ENCODE peak calls at places on chromosomes 2 and 18, in eight cellular contexts. One of them, this sample, is unnamed. For H3K9me3, the result is how much of the 10 kb centered on the place peaks cover.

GRCh38 chr2:177396630-177397460 is 4.3 kb downstream of the AGPS start:
- DNase-seq in A549: peak
- DNase-seq in IMR-90: peak
- DNase-seq in suprapubic skin: no peak
- DNase-seq in ovary: no peak
- DNase-seq in body of pancreas: no peak
- DNase-seq in K562: no peak
- DNase-seq in GM12878: no peak
- DNase-seq in this sample: no peak

GRCh38 chr18:74944676-74945075 is 264.3 kb downstream of the PTGR3 start:
- DNase-seq in A549: peak
- DNase-seq in IMR-90: peak
- DNase-seq in suprapubic skin: no peak
- DNase-seq in ovary: no peak
- DNase-seq in body of pancreas: no peak
- DNase-seq in K562: no peak
- DNase-seq in GM12878: no peak
- DNase-seq in this sample: no peak

GRCh38 chr18:2970762-2971659 is 41.9 kb downstream of the LPIN2 start:
- DNase-seq in A549: no peak
- DNase-seq in IMR-90: peak
- DNase-seq in suprapubic skin: no peak
- DNase-seq in ovary: no peak
- DNase-seq in body of pancreas: no peak
- DNase-seq in K562: no peak
- DNase-seq in GM12878: no peak
- DNase-seq in this sample: no peak

GRCh38 chr2:24435391-24436316 is 55.4 kb upstream of the NCOA1 start:
- DNase-seq in A549: no peak
- DNase-seq in IMR-90: peak
- DNase-seq in suprapubic skin: peak
- DNase-seq in ovary: peak
- DNase-seq in body of pancreas: peak
- DNase-seq in K562: no peak
- DNase-seq in GM12878: no peak
- DNase-seq in this sample: peak

GRCh38 chr2:96485751-96486643 is 19.2 kb downstream of the NEURL3 start:
- DNase-seq in A549: no peak
- DNase-seq in IMR-90: peak
- DNase-seq in suprapubic skin: no peak
- DNase-seq in ovary: peak
- DNase-seq in body of pancreas: peak
- DNase-seq in K562: no peak
- DNase-seq in GM12878: peak
- DNase-seq in this sample: peak

GRCh38 chr2:110219496-110220192 is 7.3 kb upstream of the MTLN start:
- DNase-seq in A549: no peak
- DNase-seq in IMR-90: peak
- DNase-seq in suprapubic skin: no peak
- DNase-seq in ovary: no peak
- DNase-seq in body of pancreas: no peak
- DNase-seq in K562: no peak
- DNase-seq in GM12878: no peak
- DNase-seq in this sample: no peak

GRCh38 chr18:6614952-6615351 is 114.6 kb upstream of the ARHGAP28 start:
- DNase-seq in A549: no peak
- DNase-seq in IMR-90: no peak
- DNase-seq in suprapubic skin: no peak
- DNase-seq in ovary: no peak
- DNase-seq in body of pancreas: no peak
- DNase-seq in K562: no peak
- DNase-seq in GM12878: no peak
- DNase-seq in this sample: no peak

GRCh38 chr2:80326214-80326613 is 21.7 kb upstream of the LRRTM1 start:
- DNase-seq in A549: peak
- DNase-seq in IMR-90: peak
- DNase-seq in suprapubic skin: no peak
- DNase-seq in ovary: no peak
- DNase-seq in body of pancreas: no peak
- DNase-seq in K562: no peak
- DNase-seq in GM12878: peak
- DNase-seq in this sample: no peak

GRCh38 chr2:1227289-1227900 is 185.9 kb upstream of the TPO start:
- DNase-seq in A549: no peak
- DNase-seq in IMR-90: no peak
- DNase-seq in suprapubic skin: no peak
- DNase-seq in ovary: no peak
- DNase-seq in body of pancreas: no peak
- DNase-seq in K562: no peak
- DNase-seq in GM12878: no peak
- DNase-seq in this sample: no peak

GRCh38 chr2:54728669-54729120 is 5.2 kb downstream of the EML6 start:
- DNase-seq in A549: peak
- DNase-seq in IMR-90: peak
- DNase-seq in suprapubic skin: no peak
- DNase-seq in ovary: no peak
- DNase-seq in body of pancreas: no peak
- DNase-seq in K562: no peak
- DNase-seq in GM12878: no peak
- DNase-seq in this sample: no peak

GRCh38 chr2:134099273-134099672 is 154.6 kb upstream of the MGAT5 start:
- DNase-seq in A549: no peak
- DNase-seq in IMR-90: no peak
- DNase-seq in suprapubic skin: no peak
- DNase-seq in ovary: no peak
- DNase-seq in body of pancreas: no peak
- DNase-seq in K562: no peak
- DNase-seq in GM12878: no peak
- DNase-seq in this sample: no peak

GRCh38 chr18:14974576-14974975 is 226.6 kb downstream of the ANKRD30B start:
- DNase-seq in A549: no peak
- DNase-seq in IMR-90: no peak
- DNase-seq in suprapubic skin: no peak
- DNase-seq in ovary: no peak
- DNase-seq in body of pancreas: no peak
- DNase-seq in K562: no peak
- DNase-seq in GM12878: no peak
- DNase-seq in this sample: no peak

GRCh38 chr18:14974088-14974487 is 226.1 kb downstream of the ANKRD30B start:
- DNase-seq in A549: no peak
- DNase-seq in IMR-90: no peak
- DNase-seq in suprapubic skin: no peak
- DNase-seq in ovary: no peak
- DNase-seq in body of pancreas: no peak
- DNase-seq in K562: no peak
- DNase-seq in GM12878: no peak
- DNase-seq in this sample: no peak

GRCh38 chr18:14969507-14969906 is 221.5 kb downstream of the ANKRD30B start:
- DNase-seq in A549: no peak
- DNase-seq in IMR-90: no peak
- DNase-seq in suprapubic skin: no peak
- DNase-seq in ovary: no peak
- DNase-seq in body of pancreas: no peak
- DNase-seq in K562: no peak
- DNase-seq in GM12878: no peak
- DNase-seq in this sample: no peak

GRCh38 chr18:14970027-14970426 is 222.1 kb downstream of the ANKRD30B start:
- DNase-seq in A549: no peak
- DNase-seq in IMR-90: no peak
- DNase-seq in suprapubic skin: no peak
- DNase-seq in ovary: no peak
- DNase-seq in body of pancreas: no peak
- DNase-seq in K562: no peak
- DNase-seq in GM12878: no peak
- DNase-seq in this sample: no peak

GRCh38 chr18:14971461-14972185 is 223.7 kb downstream of the ANKRD30B start:
- DNase-seq in A549: no peak
- DNase-seq in IMR-90: no peak
- DNase-seq in suprapubic skin: no peak
- DNase-seq in ovary: no peak
- DNase-seq in body of pancreas: no peak
- DNase-seq in K562: no peak
- DNase-seq in GM12878: no peak
- DNase-seq in this sample: no peak
- H3K9me3 ChIP-seq in A549: under half
- H3K9me3 ChIP-seq in IMR-90: under half
- H3K9me3 ChIP-seq in suprapubic skin: under half
- H3K9me3 ChIP-seq in ovary: under half
- H3K9me3 ChIP-seq in body of pancreas: under half
- H3K9me3 ChIP-seq in K562: under half
- H3K9me3 ChIP-seq in GM12878: under half
- H3K9me3 ChIP-seq in this sample: under half

DNA sequence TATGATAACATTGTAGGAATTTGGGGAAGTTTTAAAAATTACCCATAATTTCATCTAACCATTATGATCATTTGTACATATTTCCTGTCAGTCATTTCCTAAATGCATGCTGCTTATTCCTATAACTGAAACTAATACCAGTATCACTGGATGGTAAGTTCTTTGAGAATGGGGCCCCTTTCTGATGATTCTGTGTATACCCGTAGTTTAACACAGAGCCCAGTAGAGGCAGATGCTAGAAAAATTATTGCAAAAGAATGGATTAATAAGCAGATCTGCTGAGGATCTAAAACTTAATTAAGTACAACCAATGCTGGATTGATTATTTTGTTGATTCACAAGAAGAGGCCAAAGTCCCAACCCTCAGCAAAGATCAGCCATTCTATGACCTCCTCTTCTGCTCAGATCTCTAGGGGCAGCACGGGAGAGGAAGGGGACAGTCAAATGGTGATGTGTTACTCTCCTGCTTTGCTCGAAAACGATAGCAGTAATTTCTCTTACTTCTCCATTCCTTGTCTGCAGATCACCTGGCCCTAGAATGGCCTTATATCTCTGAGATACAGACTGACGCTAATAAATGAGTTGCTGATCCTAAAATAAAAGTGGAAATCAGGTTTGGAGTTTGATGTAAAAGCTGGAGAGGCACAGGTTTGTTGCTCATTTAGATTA is 69.5 kb upstream of the PELI1 start:
- DNase-seq in A549: no peak
- DNase-seq in IMR-90: no peak
- DNase-seq in suprapubic skin: no peak
- DNase-seq in ovary: no peak
- DNase-seq in body of pancreas: no peak
- DNase-seq in K562: no peak
- DNase-seq in GM12878: peak
- DNase-seq in this sample: no peak
- H3K4me3 ChIP-seq in A549: no peak
- H3K4me3 ChIP-seq in IMR-90: no peak
- H3K4me3 ChIP-seq in suprapubic skin: no peak
- H3K4me3 ChIP-seq in ovary: no peak
- H3K4me3 ChIP-seq in body of pancreas: no peak
- H3K4me3 ChIP-seq in K562: no peak
- H3K4me3 ChIP-seq in GM12878: peak
- H3K4me3 ChIP-seq in this sample: no peak

GRCh38 chr2:45651415-45652089 is at the start of gene PRKCE:
- DNase-seq in A549: peak
- DNase-seq in IMR-90: no peak
- DNase-seq in suprapubic skin: peak
- DNase-seq in ovary: peak
- DNase-seq in body of pancreas: peak
- DNase-seq in K562: no peak
- DNase-seq in GM12878: no peak
- DNase-seq in this sample: peak

GRCh38 chr2:45649457-45649854 is 2.0 kb upstream of the PRKCE start:
- DNase-seq in A549: no peak
- DNase-seq in IMR-90: peak
- DNase-seq in suprapubic skin: no peak
- DNase-seq in ovary: no peak
- DNase-seq in body of pancreas: no peak
- DNase-seq in K562: no peak
- DNase-seq in GM12878: no peak
- DNase-seq in this sample: no peak

GRCh38 chr2:45649855-45650806 is 1.3 kb upstream of the PRKCE start:
- DNase-seq in A549: peak
- DNase-seq in IMR-90: peak
- DNase-seq in suprapubic skin: peak
- DNase-seq in ovary: peak
- DNase-seq in body of pancreas: peak
- DNase-seq in K562: peak
- DNase-seq in GM12878: no peak
- DNase-seq in this sample: peak

GRCh38 chr2:45652090-45653050 is 895 bp downstream of the PRKCE start:
- DNase-seq in A549: peak
- DNase-seq in IMR-90: peak
- DNase-seq in suprapubic skin: peak
- DNase-seq in ovary: peak
- DNase-seq in body of pancreas: peak
- DNase-seq in K562: no peak
- DNase-seq in GM12878: no peak
- DNase-seq in this sample: peak

DNA sequence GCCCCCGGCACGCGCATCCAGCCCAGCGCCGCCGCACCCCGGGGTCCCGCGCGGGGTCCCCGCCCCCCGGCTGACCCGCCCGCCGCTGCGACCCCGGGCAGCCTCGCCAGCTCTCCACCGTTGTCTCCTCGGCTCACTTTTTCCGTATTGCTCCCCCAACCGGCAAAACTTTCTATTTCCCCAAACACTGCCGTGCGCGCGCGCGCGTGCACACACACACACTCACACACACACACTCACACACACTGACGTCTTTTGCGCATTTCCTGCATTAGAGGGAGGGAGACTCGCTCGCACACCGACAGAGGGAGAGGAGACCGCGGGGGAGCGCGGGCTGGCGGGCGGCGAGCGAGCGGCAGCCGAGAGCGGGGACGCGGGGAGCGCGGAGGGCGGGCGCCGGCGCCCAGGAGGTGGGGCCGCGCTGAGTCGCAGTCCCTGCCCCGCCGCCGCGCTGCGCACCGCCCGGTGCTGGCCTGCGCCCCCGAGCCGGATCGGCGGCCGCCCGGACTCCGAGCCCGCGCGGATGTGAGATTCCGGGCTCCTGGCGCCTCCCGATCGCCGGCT is 542 bp upstream of the PRKCE start:
- DNase-seq in A549: peak
- DNase-seq in IMR-90: peak
- DNase-seq in suprapubic skin: peak
- DNase-seq in ovary: peak
- DNase-seq in body of pancreas: peak
- DNase-seq in K562: peak
- DNase-seq in GM12878: peak
- DNase-seq in this sample: peak
- TF ChIP-seq POLR2A in A549: peak
- TF ChIP-seq POLR2A in IMR-90: peak
- TF ChIP-seq POLR2A in suprapubic skin: peak
- TF ChIP-seq POLR2A in ovary: peak
- TF ChIP-seq POLR2A in body of pancreas: peak
- TF ChIP-seq POLR2A in K562: no peak
- TF ChIP-seq POLR2A in GM12878: peak
- TF ChIP-seq POLR2A in this sample: peak

GRCh38 chr18:62729487-62730386 is 14.4 kb downstream of the PHLPP1 start:
- DNase-seq in A549: no peak
- DNase-seq in IMR-90: no peak
- DNase-seq in suprapubic skin: no peak
- DNase-seq in ovary: no peak
- DNase-seq in body of pancreas: no peak
- DNase-seq in K562: no peak
- DNase-seq in GM12878: no peak
- DNase-seq in this sample: no peak
- H3K9me3 ChIP-seq in A549: under half
- H3K9me3 ChIP-seq in IMR-90: under half
- H3K9me3 ChIP-seq in suprapubic skin: under half
- H3K9me3 ChIP-seq in ovary: under half
- H3K9me3 ChIP-seq in body of pancreas: under half
- H3K9me3 ChIP-seq in K562: under half
- H3K9me3 ChIP-seq in GM12878: under half
- H3K9me3 ChIP-seq in this sample: under half